ENCODE peak calls at places on chromosomes 7 and 10, in nine cellular contexts. R is DMS 273 treated with DMSO at 0.1 percent for 48 hours; M is activated CD8-positive, alpha-beta T cell treated with anti-CD3 and anti-CD28 coated beads for 36 hours; O is colonic mucosa; G is activated CD4-positive, alpha-beta T cell treated with anti-CD3 and anti-CD28 coated beads for 24 hours; W is bronchial epithelial cell; Y is RPMI8226; U is EH; C is pancreas. F is an unnamed sample.

GRCh38 chr10:12589271-12589670 is 239.9 kb downstream of the CAMK1D start:
- DNase-seq in G (no peak), U (no peak), W (no peak), Y (peak), O (no peak), R (no peak), C (no peak), M (no peak), F (no peak)

GRCh38 chr7:129877146-129877792 is 75.5 kb downstream of the UBE2H start:
- DNase-seq in U (no peak), C (no peak), M (no peak), R (no peak), Y (no peak), O (no peak), W (peak), G (no peak), F (no peak)

GRCh38 chr7:80764132-80764531 is 125.7 kb downstream of the CD36 start:
- DNase-seq in C (no peak), O (no peak), G (no peak), W (no peak), R (no peak), U (no peak), M (no peak), Y (no peak), F (no peak)

GRCh38 chr10:112124859-112125258 is 58.7 kb downstream of the GPAM start:
- DNase-seq in R (no peak), W (no peak), G (no peak), U (no peak), M (no peak), O (no peak), C (no peak), Y (no peak), F (no peak)

GRCh38 chr10:48603421-48604038 is 1.3 kb downstream of the ARHGAP22 start:
- DNase-seq in C (no peak), M (no peak), O (no peak), R (no peak), W (no peak), U (no peak), Y (no peak), G (no peak), F (no peak)

GRCh38 chr10:28386508-28386868 is 83.6 kb upstream of the MPP7 start:
- DNase-seq in C (no peak), M (no peak), R (no peak), W (no peak), G (no peak), Y (no peak), O (no peak), U (no peak), F (no peak)

GRCh38 chr10:48605786-48606529 is 1.1 kb upstream of the ARHGAP22 start:
- DNase-seq in G (no peak), C (no peak), M (no peak), U (peak), O (peak), R (no peak), W (peak), Y (no peak), F (no peak)

GRCh38 chr7:77450613-77451012 is 34.5 kb upstream of the GSAP start:
- DNase-seq in O (no peak), U (no peak), R (no peak), C (no peak), G (no peak), Y (no peak), W (no peak), M (no peak), F (no peak)

GRCh38 chr7:108525327-108525984 is 479 bp downstream of the PNPLA8 start:
- DNase-seq in W (peak), O (peak), C (no peak), M (no peak), Y (no peak), G (peak), U (peak), R (peak), F (peak)

GRCh38 chr7:135707570-135707966 is 20.4 kb downstream of the SLC13A4 start:
- DNase-seq in Y (no peak), O (no peak), G (no peak), R (no peak), C (no peak), M (no peak), U (no peak), W (peak), F (no peak)

GRCh38 chr7:4681922-4682620 is at the start of gene FOXK1:
- DNase-seq in G (peak), R (peak), Y (peak), O (peak), W (no peak), U (peak), C (peak), M (peak), F (peak)

GRCh38 chr7:22052221-22052639 is 106.5 kb upstream of the CDCA7L start:
- DNase-seq in Y (no peak), U (peak), W (peak), C (no peak), G (no peak), O (no peak), M (no peak), R (no peak), F (no peak)

GRCh38 chr10:28593811-28594210 is 60.9 kb downstream of the WAC start:
- DNase-seq in O (no peak), C (no peak), W (peak), G (no peak), U (no peak), M (no peak), R (no peak), Y (no peak), F (no peak)

GRCh38 chr10:72085864-72086465 is 2.4 kb downstream of the SPOCK2 start:
- DNase-seq in R (no peak), W (no peak), C (no peak), O (no peak), U (no peak), M (no peak), G (no peak), Y (no peak), F (no peak)

GRCh38 chr7:112692333-112692732 is 97.9 kb downstream of the TMEM168 start:
- DNase-seq in M (no peak), C (no peak), G (no peak), O (no peak), Y (no peak), W (no peak), U (no peak), R (no peak), F (no peak)

GRCh38 chr7:87216701-87217508 is 2.6 kb downstream of the TMEM243 start:
- DNase-seq in Y (no peak), G (no peak), C (no peak), U (no peak), W (no peak), M (peak), R (no peak), O (no peak), F (no peak)

GRCh38 chr10:73590881-73591577 is at the start of gene USP54:
- DNase-seq in Y (no peak), R (no peak), W (peak), C (no peak), U (peak), G (no peak), M (no peak), O (peak), F (no peak)

GRCh38 chr10:5292196-5292735 is 72.5 kb upstream of the UCN3 start:
- DNase-seq in M (peak), R (no peak), G (no peak), W (peak), O (peak), Y (no peak), C (no peak), U (no peak), F (no peak)